ENCODE peak calls at places on chromosomes 4 and X, in four cellular contexts. One of them, this sample, is unnamed.
A peak's percentile ranks its signal among the peaks of the same experiment; 100 is the strongest.

GRCh38 chr4:62324215-62324614 is 1124.1 kb downstream of the ADGRL3 start:
- DNase-seq in PC-9: no peak
- DNase-seq in CD8-positive, alpha-beta memory T cell: no peak
- DNase-seq in neuronal stem cell: no peak
- DNase-seq in this sample: no peak

GRCh38 chrX:10622197-10622596 is 1.8 kb upstream of the MID1 start:
- DNase-seq in PC-9: no peak
- DNase-seq in CD8-positive, alpha-beta memory T cell: no peak
- DNase-seq in neuronal stem cell: no peak
- DNase-seq in this sample: no peak

GRCh38 chr4:52983563-52984303 is 121.6 kb downstream of the RASL11B start:
- DNase-seq in PC-9: peak; percentile 36
- DNase-seq in CD8-positive, alpha-beta memory T cell: no peak
- DNase-seq in neuronal stem cell: peak; percentile 57
- DNase-seq in this sample: no peak

GRCh38 chr4:41329361-41329760 is 72.6 kb downstream of the UCHL1 start:
- DNase-seq in PC-9: no peak
- DNase-seq in CD8-positive, alpha-beta memory T cell: no peak
- DNase-seq in neuronal stem cell: no peak
- DNase-seq in this sample: no peak

GRCh38 chr4:27881705-27882104 is 1021.1 kb downstream of the STIM2 start:
- DNase-seq in PC-9: no peak
- DNase-seq in CD8-positive, alpha-beta memory T cell: no peak
- DNase-seq in neuronal stem cell: no peak
- DNase-seq in this sample: no peak

GRCh38 chr4:3418029-3418762 is 23.6 kb upstream of the HGFAC start:
- DNase-seq in PC-9: no peak
- DNase-seq in CD8-positive, alpha-beta memory T cell: no peak
- DNase-seq in neuronal stem cell: no peak
- DNase-seq in this sample: no peak

GRCh38 chr4:99652596-99653436 is 4.8 kb downstream of the C4orf54 start:
- DNase-seq in PC-9: no peak
- DNase-seq in CD8-positive, alpha-beta memory T cell: no peak
- DNase-seq in neuronal stem cell: no peak
- DNase-seq in this sample: no peak

GRCh38 chrX:106791495-106791894 is 11.0 kb upstream of the TBC1D8B start:
- DNase-seq in PC-9: no peak
- DNase-seq in CD8-positive, alpha-beta memory T cell: no peak
- DNase-seq in neuronal stem cell: no peak
- DNase-seq in this sample: no peak

GRCh38 chrX:95076449-95076848 is 1402.4 kb downstream of the FAM133A start:
- DNase-seq in PC-9: no peak
- DNase-seq in CD8-positive, alpha-beta memory T cell: no peak
- DNase-seq in neuronal stem cell: peak; percentile 1
- DNase-seq in this sample: no peak

GRCh38 chr4:185847352-185848078 is 35.5 kb upstream of the SORBS2 start:
- DNase-seq in PC-9: no peak
- DNase-seq in CD8-positive, alpha-beta memory T cell: no peak
- DNase-seq in neuronal stem cell: no peak
- DNase-seq in this sample: peak; percentile 57

GRCh38 chrX:41718481-41719245 is 5.3 kb upstream of the GPR82 start:
- DNase-seq in PC-9: no peak
- DNase-seq in CD8-positive, alpha-beta memory T cell: no peak
- DNase-seq in neuronal stem cell: peak; percentile 23
- DNase-seq in this sample: no peak

GRCh38 chr4:56650259-56651070 is 30.6 kb downstream of the HOPX start:
- DNase-seq in PC-9: no peak
- DNase-seq in CD8-positive, alpha-beta memory T cell: no peak
- DNase-seq in neuronal stem cell: no peak
- DNase-seq in this sample: no peak

GRCh38 chr4:173272987-173273386 is 61.2 kb downstream of the HMGB2 start:
- DNase-seq in PC-9: no peak
- DNase-seq in CD8-positive, alpha-beta memory T cell: no peak
- DNase-seq in neuronal stem cell: no peak
- DNase-seq in this sample: no peak

GRCh38 chr4:119810001-119810400 is 181.4 kb upstream of the PDE5A start:
- DNase-seq in PC-9: no peak
- DNase-seq in CD8-positive, alpha-beta memory T cell: no peak
- DNase-seq in neuronal stem cell: no peak
- DNase-seq in this sample: no peak

GRCh38 chrX:150486011-150486410 is 82.4 kb upstream of the MTM1 start:
- DNase-seq in PC-9: peak; percentile 46
- DNase-seq in CD8-positive, alpha-beta memory T cell: peak; percentile 2
- DNase-seq in neuronal stem cell: no peak
- DNase-seq in this sample: no peak

GRCh38 chr4:1384675-1385372 is 21.4 kb downstream of the NKX1-1 start:
- DNase-seq in PC-9: no peak
- DNase-seq in CD8-positive, alpha-beta memory T cell: no peak
- DNase-seq in neuronal stem cell: no peak
- DNase-seq in this sample: no peak

GRCh38 chr4:189202869-189203271 is 737.8 kb upstream of the FRG1 start:
- DNase-seq in PC-9: no peak
- DNase-seq in CD8-positive, alpha-beta memory T cell: no peak
- DNase-seq in neuronal stem cell: no peak
- DNase-seq in this sample: no peak

GRCh38 chrX:108420481-108420880 is 17.7 kb downstream of the COL4A6 start:
- DNase-seq in PC-9: no peak
- DNase-seq in CD8-positive, alpha-beta memory T cell: no peak
- DNase-seq in neuronal stem cell: no peak
- DNase-seq in this sample: no peak

GRCh38 chrX:46755656-46756055 is 3.3 kb downstream of the SLC9A7 start:
- DNase-seq in PC-9: no peak
- DNase-seq in CD8-positive, alpha-beta memory T cell: no peak
- DNase-seq in neuronal stem cell: no peak
- DNase-seq in this sample: no peak

GRCh38 chr4:87985097-87985886 is 9.8 kb downstream of the SPP1 start:
- DNase-seq in PC-9: peak; percentile 35
- DNase-seq in CD8-positive, alpha-beta memory T cell: no peak
- DNase-seq in neuronal stem cell: no peak
- DNase-seq in this sample: peak; percentile 10

GRCh38 chr4:189096717-189097116 is 844.0 kb upstream of the FRG1 start:
- DNase-seq in PC-9: no peak
- DNase-seq in CD8-positive, alpha-beta memory T cell: no peak
- DNase-seq in neuronal stem cell: no peak
- DNase-seq in this sample: no peak

GRCh38 chr4:180960758-180961401 is 1282.3 kb upstream of the TENM3 start:
- DNase-seq in PC-9: no peak
- DNase-seq in CD8-positive, alpha-beta memory T cell: no peak
- DNase-seq in neuronal stem cell: peak; percentile 48
- DNase-seq in this sample: no peak

GRCh38 chrX:32116047-32116446 is 1044.2 kb upstream of the FTHL17 start:
- DNase-seq in PC-9: no peak
- DNase-seq in CD8-positive, alpha-beta memory T cell: no peak
- DNase-seq in neuronal stem cell: no peak
- DNase-seq in this sample: no peak

GRCh38 chrX:107861056-107861455 is 35.4 kb downstream of the MID2 start:
- DNase-seq in PC-9: no peak
- DNase-seq in CD8-positive, alpha-beta memory T cell: no peak
- DNase-seq in neuronal stem cell: no peak
- DNase-seq in this sample: no peak

GRCh38 chr4:73583661-73584060 is 36.6 kb downstream of the RASSF6 start:
- DNase-seq in PC-9: no peak
- DNase-seq in CD8-positive, alpha-beta memory T cell: no peak
- DNase-seq in neuronal stem cell: no peak
- DNase-seq in this sample: no peak

GRCh38 chrX:74546984-74547383 is 67.4 kb downstream of the RLIM start:
- DNase-seq in PC-9: no peak
- DNase-seq in CD8-positive, alpha-beta memory T cell: no peak
- DNase-seq in neuronal stem cell: no peak
- DNase-seq in this sample: no peak

GRCh38 chrX:68699960-68700746 is 52.7 kb downstream of the STARD8 start:
- DNase-seq in PC-9: no peak
- DNase-seq in CD8-positive, alpha-beta memory T cell: no peak
- DNase-seq in neuronal stem cell: no peak
- DNase-seq in this sample: no peak

GRCh38 chrX:130631011-130631410 is 229.2 kb downstream of the RBMX2 start:
- DNase-seq in PC-9: no peak
- DNase-seq in CD8-positive, alpha-beta memory T cell: no peak
- DNase-seq in neuronal stem cell: no peak
- DNase-seq in this sample: no peak

GRCh38 chrX:25534096-25534495 is 518.3 kb upstream of the ARX start:
- DNase-seq in PC-9: no peak
- DNase-seq in CD8-positive, alpha-beta memory T cell: no peak
- DNase-seq in neuronal stem cell: no peak
- DNase-seq in this sample: no peak

GRCh38 chr4:7829687-7830580 is 109.7 kb downstream of the AFAP1 start:
- DNase-seq in PC-9: no peak
- DNase-seq in CD8-positive, alpha-beta memory T cell: no peak
- DNase-seq in neuronal stem cell: no peak
- DNase-seq in this sample: no peak

GRCh38 chrX:19372170-19373033 is 28.7 kb downstream of the PDHA1 start:
- DNase-seq in PC-9: peak; percentile 53
- DNase-seq in CD8-positive, alpha-beta memory T cell: peak; percentile 47
- DNase-seq in neuronal stem cell: peak; percentile 53
- DNase-seq in this sample: no peak

GRCh38 chr4:152102184-152103000 is 341.6 kb upstream of the GATB start:
- DNase-seq in PC-9: peak; percentile 81
- DNase-seq in CD8-positive, alpha-beta memory T cell: no peak
- DNase-seq in neuronal stem cell: no peak
- DNase-seq in this sample: peak; percentile 24

GRCh38 chr4:54550415-54551171 is 107.2 kb upstream of the KIT start:
- DNase-seq in PC-9: no peak
- DNase-seq in CD8-positive, alpha-beta memory T cell: no peak
- DNase-seq in neuronal stem cell: no peak
- DNase-seq in this sample: no peak

GRCh38 chr4:51932261-51932660 is 87.9 kb downstream of the LRRC66 start:
- DNase-seq in PC-9: no peak
- DNase-seq in CD8-positive, alpha-beta memory T cell: no peak
- DNase-seq in neuronal stem cell: no peak
- DNase-seq in this sample: no peak

GRCh38 chr4:40587826-40588225 is 41.8 kb downstream of the RBM47 start:
- DNase-seq in PC-9: peak; percentile 83
- DNase-seq in CD8-positive, alpha-beta memory T cell: no peak
- DNase-seq in neuronal stem cell: no peak
- DNase-seq in this sample: no peak

GRCh38 chr4:26022346-26022891 is 108.4 kb downstream of the SMIM20 start:
- DNase-seq in PC-9: peak; percentile 81
- DNase-seq in CD8-positive, alpha-beta memory T cell: no peak
- DNase-seq in neuronal stem cell: no peak
- DNase-seq in this sample: peak; percentile 43

GRCh38 chrX:124217289-124218251 is 114.9 kb upstream of the TEX13D start:
- DNase-seq in PC-9: no peak
- DNase-seq in CD8-positive, alpha-beta memory T cell: peak; percentile 43
- DNase-seq in neuronal stem cell: peak; percentile 53
- DNase-seq in this sample: no peak

GRCh38 chr4:60945641-60946040 is 254.5 kb upstream of the ADGRL3 start:
- DNase-seq in PC-9: no peak
- DNase-seq in CD8-positive, alpha-beta memory T cell: no peak
- DNase-seq in neuronal stem cell: no peak
- DNase-seq in this sample: no peak

GRCh38 chr4:121599049-121599448 is 97.7 kb downstream of the ANXA5 start:
- DNase-seq in PC-9: no peak
- DNase-seq in CD8-positive, alpha-beta memory T cell: no peak
- DNase-seq in neuronal stem cell: no peak
- DNase-seq in this sample: no peak

DNA sequence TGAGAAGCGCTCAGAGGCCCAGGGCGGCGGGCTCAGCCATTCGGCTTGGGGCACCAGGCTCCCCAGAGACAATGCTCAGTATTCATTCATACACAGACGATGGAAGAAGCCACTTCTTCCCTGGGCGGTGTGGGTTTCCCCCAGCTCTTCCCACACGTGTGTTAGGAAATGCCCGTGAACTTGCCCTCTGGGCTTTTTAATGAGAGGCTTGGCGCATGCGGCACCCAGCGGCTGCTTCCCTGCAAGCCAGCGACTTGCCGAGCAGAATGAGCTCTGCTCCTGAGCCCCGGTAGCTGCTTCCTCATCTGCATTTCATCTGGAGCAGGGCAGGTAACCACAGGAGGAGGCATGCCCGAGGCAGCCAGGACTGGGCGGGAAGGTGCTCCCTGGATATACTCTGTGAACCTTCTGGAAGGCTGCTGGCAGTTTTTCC is 178.6 kb downstream of the DCLK2 start:
- DNase-seq in PC-9: no peak
- DNase-seq in CD8-positive, alpha-beta memory T cell: no peak
- DNase-seq in neuronal stem cell: no peak
- DNase-seq in this sample: peak; percentile 67
- H3K27ac ChIP-seq in PC-9: no peak overlapping the region
- H3K27ac ChIP-seq in CD8-positive, alpha-beta memory T cell: no peak overlapping the region
- H3K27ac ChIP-seq in neuronal stem cell: no peak overlapping the region
- H3K27ac ChIP-seq in this sample: peak overlapping the region; percentile 11

GRCh38 chr4:183287677-183288076 is 32.4 kb downstream of the CLDN22 start:
- DNase-seq in PC-9: no peak
- DNase-seq in CD8-positive, alpha-beta memory T cell: no peak
- DNase-seq in neuronal stem cell: no peak
- DNase-seq in this sample: no peak
- H3K27ac ChIP-seq in PC-9: no peak overlapping the region
- H3K27ac ChIP-seq in CD8-positive, alpha-beta memory T cell: no peak overlapping the region
- H3K27ac ChIP-seq in neuronal stem cell: no peak overlapping the region
- H3K27ac ChIP-seq in this sample: no peak overlapping the region

GRCh38 chr4:167966161-167966560 is 126.2 kb upstream of the ANXA10 start:
- DNase-seq in PC-9: no peak
- DNase-seq in CD8-positive, alpha-beta memory T cell: no peak
- DNase-seq in neuronal stem cell: no peak
- DNase-seq in this sample: no peak
- H3K27ac ChIP-seq in PC-9: no peak overlapping the region
- H3K27ac ChIP-seq in CD8-positive, alpha-beta memory T cell: no peak overlapping the region
- H3K27ac ChIP-seq in neuronal stem cell: no peak overlapping the region
- H3K27ac ChIP-seq in this sample: peak overlapping the region; percentile 34

GRCh38 chr4:139769355-139769754 is 103.7 kb downstream of the MGST2 start:
- DNase-seq in PC-9: no peak
- DNase-seq in CD8-positive, alpha-beta memory T cell: no peak
- DNase-seq in neuronal stem cell: no peak
- DNase-seq in this sample: no peak

GRCh38 chr4:139767585-139767984 is 102.0 kb downstream of the MGST2 start:
- DNase-seq in PC-9: no peak
- DNase-seq in CD8-positive, alpha-beta memory T cell: no peak
- DNase-seq in neuronal stem cell: no peak
- DNase-seq in this sample: no peak

GRCh38 chr4:139768913-139769312 is 103.3 kb downstream of the MGST2 start:
- DNase-seq in PC-9: no peak
- DNase-seq in CD8-positive, alpha-beta memory T cell: no peak
- DNase-seq in neuronal stem cell: no peak
- DNase-seq in this sample: no peak

GRCh38 chr4:139767168-139767567 is 101.5 kb downstream of the MGST2 start:
- DNase-seq in PC-9: peak; percentile 43
- DNase-seq in CD8-positive, alpha-beta memory T cell: no peak
- DNase-seq in neuronal stem cell: no peak
- DNase-seq in this sample: no peak

GRCh38 chr4:139768366-139768765 is 102.7 kb downstream of the MGST2 start:
- DNase-seq in PC-9: no peak
- DNase-seq in CD8-positive, alpha-beta memory T cell: no peak
- DNase-seq in neuronal stem cell: no peak
- DNase-seq in this sample: no peak
- H3K27ac ChIP-seq in PC-9: no peak overlapping the region
- H3K27ac ChIP-seq in CD8-positive, alpha-beta memory T cell: no peak overlapping the region
- H3K27ac ChIP-seq in neuronal stem cell: no peak overlapping the region
- H3K27ac ChIP-seq in this sample: no peak overlapping the region

GRCh38 chr4:122747883-122748282 is 15.4 kb downstream of the BBS12 start:
- DNase-seq in PC-9: no peak
- DNase-seq in CD8-positive, alpha-beta memory T cell: no peak
- DNase-seq in neuronal stem cell: no peak
- DNase-seq in this sample: no peak
- H3K27ac ChIP-seq in PC-9: no peak overlapping the region
- H3K27ac ChIP-seq in CD8-positive, alpha-beta memory T cell: no peak overlapping the region
- H3K27ac ChIP-seq in neuronal stem cell: no peak overlapping the region
- H3K27ac ChIP-seq in this sample: no peak overlapping the region

This sample was measured in epithelial cell of prostate.